ENCODE peak calls at places on chromosomes 4 and X, in eight cellular contexts. Y is SK-N-SH; Q is activated naive CD4-positive, alpha-beta T cell treated with anti-CD3 and anti-CD28 coated beads for 36 hours; K is adrenal gland; O is left cardiac atrium; J is stimulated activated CD4-positive, alpha-beta T cell treated with anti-CD3 and anti-CD28 coated beads, Interleukin-2, amount 100 ng/mL, for 48 hours; R is NCI-H1105; B is stimulated activated CD8-positive, alpha-beta memory T cell treated with anti-CD3 and anti-CD28 coated beads, Interleukin-12 subunit alpha, Interleukin-12 subunit beta, amount 100 ng/mL, for 4 hours. U is an unnamed sample.

GRCh38 chr4:69032847-69033638 is 63.2 kb upstream of the UGT2B7 start:
- DNase-seq in Y (no peak), Q (no peak), K (no peak), O (no peak), J (no peak), R (no peak), B (no peak), U (no peak)

GRCh38 chr4:99677161-99677560 is 19.5 kb upstream of the C4orf54 start:
- DNase-seq in Y (no peak), Q (no peak), K (no peak), O (no peak), J (no peak), R (no peak), B (no peak), U (no peak)

GRCh38 chr4:177182156-177182555 is 127.5 kb upstream of the NEIL3 start:
- DNase-seq in Y (no peak), Q (no peak), K (no peak), O (no peak), J (no peak), R (no peak), B (no peak), U (no peak)

GRCh38 chr4:7419961-7420660 is 14.6 kb downstream of the PSAPL1 start:
- DNase-seq in Y (no peak), Q (no peak), K (peak; percentile 6), O (no peak), J (no peak), R (no peak), B (no peak), U (no peak)

GRCh38 chr4:81166431-81166830 is 48.6 kb downstream of the PRKG2 start:
- DNase-seq in Y (no peak), Q (no peak), K (no peak), O (no peak), J (no peak), R (no peak), B (no peak), U (no peak)

GRCh38 chr4:124253080-124253479 is 459.5 kb downstream of the ANKRD50 start:
- DNase-seq in Y (no peak), Q (no peak), K (no peak), O (no peak), J (no peak), R (peak; percentile 47), B (no peak), U (no peak)

GRCh38 chrX:2875798-2876399 is 47.2 kb downstream of the GYG2 start:
- DNase-seq in Y (peak; percentile 20), Q (no peak), K (no peak), O (no peak), J (no peak), R (no peak), B (no peak), U (peak; percentile 33)

GRCh38 chr4:87108142-87108546 is 112.3 kb downstream of the KLHL8 start:
- DNase-seq in Y (peak; percentile 37), Q (no peak), K (peak; percentile 77), O (peak; percentile 30), J (no peak), R (no peak), B (no peak), U (no peak)

GRCh38 chrX:13223868-13224555 is 95.8 kb downstream of the ATXN3L start:
- DNase-seq in Y (no peak), Q (no peak), K (no peak), O (no peak), J (no peak), R (peak; percentile 52), B (no peak), U (no peak)

GRCh38 chr4:10183462-10183861 is 66.9 kb upstream of the WDR1 start:
- DNase-seq in Y (no peak), Q (peak; percentile 27), K (no peak), O (no peak), J (no peak), R (no peak), B (no peak), U (no peak)

GRCh38 chr4:89836031-89836777 is 757 bp downstream of the SNCA start:
- DNase-seq in Y (peak; percentile 63), Q (no peak), K (no peak), O (peak; percentile 25), J (no peak), R (no peak), B (no peak), U (no peak)

GRCh38 chr4:128653514-128654420 is 155.7 kb upstream of the JADE1 start:
- DNase-seq in Y (no peak), Q (no peak), K (no peak), O (peak; percentile 49), J (no peak), R (no peak), B (no peak), U (no peak)

GRCh38 chr4:83855044-83855443 is 319.1 kb downstream of the GPAT3 start:
- DNase-seq in Y (no peak), Q (no peak), K (no peak), O (no peak), J (no peak), R (no peak), B (no peak), U (no peak)

GRCh38 chr4:2007804-2008670 is 737 bp downstream of the NELFA start:
- DNase-seq in Y (peak; percentile 78), Q (no peak), K (no peak), O (peak; percentile 23), J (no peak), R (no peak), B (no peak), U (no peak)

GRCh38 chrX:12647230-12647629 is 144.0 kb upstream of the PRPS2 start:
- DNase-seq in Y (no peak), Q (no peak), K (no peak), O (no peak), J (no peak), R (no peak), B (no peak), U (no peak)

GRCh38 chr4:97841512-97841911 is 301.8 kb downstream of the STPG2 start:
- DNase-seq in Y (no peak), Q (no peak), K (no peak), O (no peak), J (no peak), R (no peak), B (no peak), U (no peak)

GRCh38 chr4:126604273-126604867 is 1028.4 kb upstream of the INTU start:
- DNase-seq in Y (peak; percentile 53), Q (peak; percentile 5), K (no peak), O (peak; percentile 27), J (no peak), R (no peak), B (no peak), U (peak; percentile 54)